ENCODE peak calls at places on chromosomes 2 and 18, in seven cellular contexts. C, G, B, N, Q, J and F are unnamed samples.

GRCh38 chr2:174778479-174778962 is 14.2 kb upstream of the CHRNA1 start:
- DNase-seq in C (no peak), J (no peak), B (peak), G (no peak), N (no peak), Q (no peak), F (peak)

GRCh38 chr2:120161190-120161589 is 62.0 kb downstream of the TMEM185B start:
- DNase-seq in B (no peak), N (no peak), J (no peak), C (no peak), Q (no peak), G (no peak), F (no peak)

GRCh38 chr2:170848587-170848986 is 31.9 kb downstream of the GAD1 start:
- DNase-seq in C (no peak), B (no peak), N (no peak), J (no peak), Q (no peak), G (no peak), F (no peak)

GRCh38 chr2:190277234-190278112 is 42.2 kb downstream of the HIBCH start:
- DNase-seq in J (peak), G (no peak), C (peak), N (no peak), Q (no peak), B (peak), F (no peak)

GRCh38 chr18:26863921-26864497 is 1.5 kb downstream of the AQP4 start:
- DNase-seq in B (no peak), Q (no peak), N (no peak), G (no peak), C (peak), J (no peak), F (no peak)

GRCh38 chr2:10078704-10079191 is 1.5 kb downstream of the CYS1 start:
- DNase-seq in N (no peak), J (no peak), G (no peak), B (no peak), Q (no peak), C (no peak), F (no peak)

GRCh38 chr2:241940329-241940728 is 70.8 kb downstream of the RTP5 start:
- DNase-seq in Q (no peak), B (no peak), J (no peak), C (no peak), N (no peak), G (no peak), F (no peak)

GRCh38 chr18:61079714-61080113 is 253.5 kb upstream of the CDH20 start:
- DNase-seq in G (no peak), Q (no peak), C (no peak), N (no peak), J (no peak), B (no peak), F (no peak)

GRCh38 chr2:55232863-55233657 is 572 bp downstream of the RPS27A start:
- DNase-seq in J (peak), Q (no peak), G (no peak), B (peak), C (no peak), N (no peak), F (peak)

GRCh38 chr2:167960089-167960747 is 287.2 kb downstream of the STK39 start:
- DNase-seq in Q (no peak), B (no peak), C (no peak), N (no peak), J (no peak), G (no peak), F (no peak)

GRCh38 chr2:241637233-241638062 is at the start of gene ATG4B:
- DNase-seq in C (peak), Q (peak), N (peak), G (peak), J (peak), B (peak), F (peak)

GRCh38 chr2:232389327-232389726 is 10.8 kb downstream of the ALPP start:
- DNase-seq in B (no peak), G (no peak), Q (no peak), C (no peak), J (no peak), N (no peak), F (no peak)

GRCh38 chr18:48452863-48453323 is 43.7 kb upstream of the ZBTB7C start:
- DNase-seq in B (no peak), Q (no peak), G (no peak), J (no peak), C (no peak), N (no peak), F (no peak)

GRCh38 chr2:54551123-54551756 is 95.1 kb downstream of the SPTBN1 start:
- DNase-seq in J (peak), G (no peak), Q (no peak), B (no peak), N (no peak), C (no peak), F (no peak)

GRCh38 chr2:234521536-234521935 is 24.7 kb upstream of the ARL4C start:
- DNase-seq in C (no peak), B (no peak), Q (no peak), G (peak), J (no peak), N (no peak), F (no peak)

GRCh38 chr2:109324859-109325258 is 195.9 kb downstream of the SH3RF3 start:
- DNase-seq in G (no peak), N (no peak), J (no peak), B (no peak), C (no peak), Q (no peak), F (no peak)

GRCh38 chr2:122300758-122301157 is 545.3 kb downstream of the TSN start:
- DNase-seq in B (no peak), G (no peak), J (peak), N (no peak), C (no peak), Q (no peak), F (no peak)

GRCh38 chr2:188316791-188317423 is 25.2 kb downstream of the GULP1 start:
- DNase-seq in N (no peak), J (no peak), G (no peak), C (no peak), Q (no peak), B (no peak), F (no peak)

GRCh38 chr2:238424313-238424700 is 2.4 kb upstream of the ASB1 start:
- DNase-seq in N (no peak), G (no peak), C (no peak), B (peak), J (no peak), Q (no peak), F (no peak)

GRCh38 chr2:233801357-233802131 is 23.4 kb downstream of the MROH2A start:
- DNase-seq in N (no peak), B (peak), G (no peak), C (no peak), Q (no peak), J (peak), F (no peak)

GRCh38 chr2:62631160-62632085 is 74.1 kb upstream of the EHBP1 start:
- DNase-seq in C (no peak), G (no peak), B (no peak), N (no peak), Q (no peak), J (no peak), F (no peak)